ENCODE peak calls at places on chromosomes 5 and 9, in eight cellular contexts. One of them, this sample, is unnamed.

GRCh38 chr9:92524881-92525280 is 10.9 kb downstream of the ECM2 start:
- DNase-seq in GM04504: no peak
- DNase-seq in SW 1271: no peak
- DNase-seq in D341Med: no peak
- DNase-seq in Jurkat, Clone E6-1: no peak
- DNase-seq in C1 segment of cervical spinal cord: no peak
- DNase-seq in NCI-H226: no peak
- DNase-seq in type B pancreatic cell: no peak
- DNase-seq in this sample: no peak

GRCh38 chr5:149207821-149208220 is 63.8 kb upstream of the AFAP1L1 start:
- DNase-seq in SW 1271: no peak
- DNase-seq in GM04504: no peak
- DNase-seq in D341Med: no peak
- DNase-seq in C1 segment of cervical spinal cord: no peak
- DNase-seq in NCI-H226: no peak
- DNase-seq in type B pancreatic cell: no peak
- DNase-seq in Jurkat, Clone E6-1: no peak
- DNase-seq in this sample: no peak

GRCh38 chr5:1755321-1755949 is 44.2 kb downstream of the MRPL36 start:
- DNase-seq in NCI-H226: no peak
- DNase-seq in SW 1271: no peak
- DNase-seq in D341Med: no peak
- DNase-seq in Jurkat, Clone E6-1: no peak
- DNase-seq in C1 segment of cervical spinal cord: no peak
- DNase-seq in type B pancreatic cell: peak
- DNase-seq in GM04504: no peak
- DNase-seq in this sample: no peak

GRCh38 chr5:124742983-124743533 is 3.4 kb downstream of the ZNF608 start:
- DNase-seq in type B pancreatic cell: no peak
- DNase-seq in GM04504: no peak
- DNase-seq in C1 segment of cervical spinal cord: no peak
- DNase-seq in SW 1271: no peak
- DNase-seq in Jurkat, Clone E6-1: no peak
- DNase-seq in NCI-H226: peak
- DNase-seq in D341Med: no peak
- DNase-seq in this sample: peak

GRCh38 chr9:68562456-68562855 is 21.8 kb upstream of the TMEM252 start:
- DNase-seq in type B pancreatic cell: no peak
- DNase-seq in C1 segment of cervical spinal cord: no peak
- DNase-seq in D341Med: no peak
- DNase-seq in GM04504: no peak
- DNase-seq in SW 1271: no peak
- DNase-seq in NCI-H226: no peak
- DNase-seq in Jurkat, Clone E6-1: no peak
- DNase-seq in this sample: no peak

GRCh38 chr5:33726422-33727165 is 165.2 kb downstream of the ADAMTS12 start:
- DNase-seq in Jurkat, Clone E6-1: no peak
- DNase-seq in type B pancreatic cell: no peak
- DNase-seq in GM04504: no peak
- DNase-seq in SW 1271: no peak
- DNase-seq in D341Med: no peak
- DNase-seq in NCI-H226: peak
- DNase-seq in C1 segment of cervical spinal cord: no peak
- DNase-seq in this sample: no peak

GRCh38 chr9:124602204-124602603 is 95.0 kb upstream of the NR5A1 start:
- DNase-seq in D341Med: no peak
- DNase-seq in type B pancreatic cell: no peak
- DNase-seq in SW 1271: no peak
- DNase-seq in GM04504: no peak
- DNase-seq in C1 segment of cervical spinal cord: no peak
- DNase-seq in NCI-H226: no peak
- DNase-seq in Jurkat, Clone E6-1: no peak
- DNase-seq in this sample: no peak

GRCh38 chr9:35518212-35518917 is 28.5 kb downstream of the RUSC2 start:
- DNase-seq in D341Med: no peak
- DNase-seq in type B pancreatic cell: no peak
- DNase-seq in SW 1271: peak
- DNase-seq in C1 segment of cervical spinal cord: no peak
- DNase-seq in GM04504: peak
- DNase-seq in NCI-H226: peak
- DNase-seq in Jurkat, Clone E6-1: no peak
- DNase-seq in this sample: peak

GRCh38 chr5:142713151-142713706 is 27.3 kb upstream of the FGF1 start:
- DNase-seq in D341Med: peak
- DNase-seq in type B pancreatic cell: peak
- DNase-seq in Jurkat, Clone E6-1: peak
- DNase-seq in C1 segment of cervical spinal cord: peak
- DNase-seq in GM04504: peak
- DNase-seq in SW 1271: peak
- DNase-seq in NCI-H226: peak
- DNase-seq in this sample: peak

GRCh38 chr5:167284491-167284890 is 1007.0 kb upstream of the WWC1 start:
- DNase-seq in C1 segment of cervical spinal cord: no peak
- DNase-seq in SW 1271: no peak
- DNase-seq in NCI-H226: peak
- DNase-seq in D341Med: no peak
- DNase-seq in GM04504: no peak
- DNase-seq in Jurkat, Clone E6-1: no peak
- DNase-seq in type B pancreatic cell: no peak
- DNase-seq in this sample: no peak

GRCh38 chr5:80069918-80070318 is 34.8 kb downstream of the THBS4 start:
- DNase-seq in NCI-H226: no peak
- DNase-seq in D341Med: peak
- DNase-seq in GM04504: no peak
- DNase-seq in type B pancreatic cell: no peak
- DNase-seq in SW 1271: no peak
- DNase-seq in Jurkat, Clone E6-1: no peak
- DNase-seq in C1 segment of cervical spinal cord: no peak
- DNase-seq in this sample: no peak

GRCh38 chr5:149063017-149063687 is at the start of gene SH3TC2:
- DNase-seq in type B pancreatic cell: peak
- DNase-seq in C1 segment of cervical spinal cord: peak
- DNase-seq in NCI-H226: peak
- DNase-seq in SW 1271: peak
- DNase-seq in GM04504: no peak
- DNase-seq in Jurkat, Clone E6-1: no peak
- DNase-seq in D341Med: peak
- DNase-seq in this sample: no peak

GRCh38 chr5:81140942-81141341 is 92.2 kb upstream of the CKMT2 start:
- DNase-seq in C1 segment of cervical spinal cord: no peak
- DNase-seq in SW 1271: no peak
- DNase-seq in Jurkat, Clone E6-1: no peak
- DNase-seq in NCI-H226: no peak
- DNase-seq in GM04504: peak
- DNase-seq in type B pancreatic cell: no peak
- DNase-seq in D341Med: no peak
- DNase-seq in this sample: no peak